ENCODE peak calls at places on chromosomes 3 and 15, in four cellular contexts. One of them, this sample, is unnamed.

GRCh38 chr15:22839046-22839705 is 710 bp downstream of the NIPA2 start:
- DNase-seq in fibroblast of pulmonary artery: peak; percentile 20
- DNase-seq in G401: peak; percentile 17
- DNase-seq in HEK293T: no peak
- DNase-seq in this sample: no peak

GRCh38 chr15:73317651-73318462 is 50.9 kb downstream of the HCN4 start:
- DNase-seq in HEK293T: no peak
- DNase-seq in G401: no peak
- DNase-seq in fibroblast of pulmonary artery: no peak
- DNase-seq in this sample: no peak

GRCh38 chr3:106673926-106674569 is 703.2 kb upstream of the CCDC54 start:
- DNase-seq in G401: no peak
- DNase-seq in HEK293T: no peak
- DNase-seq in fibroblast of pulmonary artery: no peak
- DNase-seq in this sample: no peak

GRCh38 chr3:173306110-173306509 is 91.4 kb upstream of the NLGN1 start:
- DNase-seq in fibroblast of pulmonary artery: no peak
- DNase-seq in G401: no peak
- DNase-seq in HEK293T: no peak
- DNase-seq in this sample: no peak

GRCh38 chr3:34361921-34362320 is 563.5 kb downstream of the PDCD6IP start:
- DNase-seq in G401: no peak
- DNase-seq in HEK293T: no peak
- DNase-seq in fibroblast of pulmonary artery: no peak
- DNase-seq in this sample: no peak

GRCh38 chr3:101009386-101009785 is 16.2 kb upstream of the ABI3BP start:
- DNase-seq in HEK293T: no peak
- DNase-seq in G401: no peak
- DNase-seq in fibroblast of pulmonary artery: no peak
- DNase-seq in this sample: no peak

GRCh38 chr15:60620707-60621106 is 141.8 kb upstream of the ICE2 start:
- DNase-seq in HEK293T: no peak
- DNase-seq in fibroblast of pulmonary artery: peak; percentile 40
- DNase-seq in G401: no peak
- DNase-seq in this sample: no peak

GRCh38 chr15:78859971-78860733 is 12.5 kb upstream of the MORF4L1 start:
- DNase-seq in G401: peak; percentile 86
- DNase-seq in fibroblast of pulmonary artery: peak; percentile 85
- DNase-seq in HEK293T: peak; percentile 79
- DNase-seq in this sample: peak; percentile 98

GRCh38 chr3:10206166-10206511 is 41.4 kb downstream of the IRAK2 start:
- DNase-seq in HEK293T: no peak
- DNase-seq in G401: no peak
- DNase-seq in fibroblast of pulmonary artery: no peak
- DNase-seq in this sample: no peak

GRCh38 chr3:10421996-10422395 is 83.4 kb downstream of the ATP2B2 start:
- DNase-seq in fibroblast of pulmonary artery: no peak
- DNase-seq in HEK293T: no peak
- DNase-seq in G401: no peak
- DNase-seq in this sample: no peak

GRCh38 chr3:52845157-52845556 is 10.3 kb upstream of the MUSTN1 start:
- DNase-seq in fibroblast of pulmonary artery: peak; percentile 46
- DNase-seq in HEK293T: no peak
- DNase-seq in G401: no peak
- DNase-seq in this sample: no peak

GRCh38 chr15:94206463-94207167 is 24.7 kb upstream of the MCTP2 start:
- DNase-seq in HEK293T: no peak
- DNase-seq in G401: no peak
- DNase-seq in fibroblast of pulmonary artery: peak; percentile 5
- DNase-seq in this sample: no peak

GRCh38 chr3:169171739-169172138 is 491.8 kb downstream of the MECOM start:
- DNase-seq in HEK293T: no peak
- DNase-seq in G401: no peak
- DNase-seq in fibroblast of pulmonary artery: peak; percentile 69
- DNase-seq in this sample: no peak

This sample was measured in HAP-1.